ENCODE peak calls at places on chromosome 3, in six cellular contexts. One of them, this sample, is unnamed.
A peak's percentile ranks its signal among the peaks of the same experiment; 100 is the strongest.

GRCh38 chr3:24299236-24299635 is 195.4 kb downstream of the THRB start:
- DNase-seq in endothelial cell: no peak
- DNase-seq in dorsolateral prefrontal cortex: no peak
- DNase-seq in AG04450: no peak
- DNase-seq in foreskin fibroblast: no peak
- DNase-seq in activated CD8-positive, alpha-beta T cell treated with anti-CD3 and anti-CD28 coated beads for 36 hours: no peak
- DNase-seq in this sample: no peak

GRCh38 chr3:11335056-11335608 is 62.9 kb downstream of the ATG7 start:
- DNase-seq in endothelial cell: peak; percentile 38
- DNase-seq in dorsolateral prefrontal cortex: no peak
- DNase-seq in AG04450: peak; percentile 45
- DNase-seq in foreskin fibroblast: peak; percentile 60
- DNase-seq in activated CD8-positive, alpha-beta T cell treated with anti-CD3 and anti-CD28 coated beads for 36 hours: peak; percentile 19
- DNase-seq in this sample: no peak

GRCh38 chr3:116166121-116166520 is 279.2 kb downstream of the LSAMP start:
- DNase-seq in endothelial cell: no peak
- DNase-seq in dorsolateral prefrontal cortex: no peak
- DNase-seq in AG04450: no peak
- DNase-seq in foreskin fibroblast: no peak
- DNase-seq in activated CD8-positive, alpha-beta T cell treated with anti-CD3 and anti-CD28 coated beads for 36 hours: no peak
- DNase-seq in this sample: no peak

GRCh38 chr3:72086051-72086711 is 301.2 kb upstream of the PROK2 start:
- DNase-seq in endothelial cell: no peak
- DNase-seq in dorsolateral prefrontal cortex: no peak
- DNase-seq in AG04450: no peak
- DNase-seq in foreskin fibroblast: peak; percentile 24
- DNase-seq in activated CD8-positive, alpha-beta T cell treated with anti-CD3 and anti-CD28 coated beads for 36 hours: no peak
- DNase-seq in this sample: no peak

GRCh38 chr3:170475091-170475705 is 56.5 kb downstream of the CLDN11 start:
- DNase-seq in endothelial cell: no peak
- DNase-seq in dorsolateral prefrontal cortex: no peak
- DNase-seq in AG04450: peak; percentile 27
- DNase-seq in foreskin fibroblast: no peak
- DNase-seq in activated CD8-positive, alpha-beta T cell treated with anti-CD3 and anti-CD28 coated beads for 36 hours: no peak
- DNase-seq in this sample: no peak

GRCh38 chr3:86867990-86868389 is 123.0 kb downstream of the VGLL3 start:
- DNase-seq in endothelial cell: no peak
- DNase-seq in dorsolateral prefrontal cortex: no peak
- DNase-seq in AG04450: peak; percentile 27
- DNase-seq in foreskin fibroblast: no peak
- DNase-seq in activated CD8-positive, alpha-beta T cell treated with anti-CD3 and anti-CD28 coated beads for 36 hours: no peak
- DNase-seq in this sample: no peak

GRCh38 chr3:187889601-187890404 is 144.5 kb upstream of the BCL6 start:
- DNase-seq in endothelial cell: no peak
- DNase-seq in dorsolateral prefrontal cortex: no peak
- DNase-seq in AG04450: no peak
- DNase-seq in foreskin fibroblast: peak; percentile 20
- DNase-seq in activated CD8-positive, alpha-beta T cell treated with anti-CD3 and anti-CD28 coated beads for 36 hours: no peak
- DNase-seq in this sample: no peak

GRCh38 chr3:169390310-169390731 is 273.2 kb downstream of the MECOM start:
- DNase-seq in endothelial cell: no peak
- DNase-seq in dorsolateral prefrontal cortex: no peak
- DNase-seq in AG04450: no peak
- DNase-seq in foreskin fibroblast: no peak
- DNase-seq in activated CD8-positive, alpha-beta T cell treated with anti-CD3 and anti-CD28 coated beads for 36 hours: no peak
- DNase-seq in this sample: no peak

GRCh38 chr3:29576675-29577074 is 295.8 kb downstream of the RBMS3 start:
- DNase-seq in endothelial cell: no peak
- DNase-seq in dorsolateral prefrontal cortex: no peak
- DNase-seq in AG04450: no peak
- DNase-seq in foreskin fibroblast: no peak
- DNase-seq in activated CD8-positive, alpha-beta T cell treated with anti-CD3 and anti-CD28 coated beads for 36 hours: no peak
- DNase-seq in this sample: no peak

GRCh38 chr3:41836360-41837134 is 125.4 kb downstream of the ULK4 start:
- DNase-seq in endothelial cell: no peak
- DNase-seq in dorsolateral prefrontal cortex: no peak
- DNase-seq in AG04450: no peak
- DNase-seq in foreskin fibroblast: no peak
- DNase-seq in activated CD8-positive, alpha-beta T cell treated with anti-CD3 and anti-CD28 coated beads for 36 hours: no peak
- DNase-seq in this sample: no peak

GRCh38 chr3:64559658-64560057 is 128.1 kb downstream of the ADAMTS9 start:
- DNase-seq in endothelial cell: no peak
- DNase-seq in dorsolateral prefrontal cortex: no peak
- DNase-seq in AG04450: no peak
- DNase-seq in foreskin fibroblast: no peak
- DNase-seq in activated CD8-positive, alpha-beta T cell treated with anti-CD3 and anti-CD28 coated beads for 36 hours: no peak
- DNase-seq in this sample: no peak

GRCh38 chr3:139941580-139941979 is 6.6 kb downstream of the CLSTN2 start:
- DNase-seq in endothelial cell: no peak
- DNase-seq in dorsolateral prefrontal cortex: no peak
- DNase-seq in AG04450: no peak
- DNase-seq in foreskin fibroblast: no peak
- DNase-seq in activated CD8-positive, alpha-beta T cell treated with anti-CD3 and anti-CD28 coated beads for 36 hours: no peak
- DNase-seq in this sample: no peak

GRCh38 chr3:177646749-177647148 is 449.5 kb upstream of the TBL1XR1 start:
- DNase-seq in endothelial cell: no peak
- DNase-seq in dorsolateral prefrontal cortex: no peak
- DNase-seq in AG04450: no peak
- DNase-seq in foreskin fibroblast: no peak
- DNase-seq in activated CD8-positive, alpha-beta T cell treated with anti-CD3 and anti-CD28 coated beads for 36 hours: peak; percentile 61
- DNase-seq in this sample: no peak

GRCh38 chr3:147351301-147351700 is 55.0 kb downstream of the ZIC4 start:
- DNase-seq in endothelial cell: no peak
- DNase-seq in dorsolateral prefrontal cortex: no peak
- DNase-seq in AG04450: no peak
- DNase-seq in foreskin fibroblast: no peak
- DNase-seq in activated CD8-positive, alpha-beta T cell treated with anti-CD3 and anti-CD28 coated beads for 36 hours: no peak
- DNase-seq in this sample: no peak

GRCh38 chr3:28836199-28836598 is 444.7 kb upstream of the RBMS3 start:
- DNase-seq in endothelial cell: no peak
- DNase-seq in dorsolateral prefrontal cortex: no peak
- DNase-seq in AG04450: no peak
- DNase-seq in foreskin fibroblast: no peak
- DNase-seq in activated CD8-positive, alpha-beta T cell treated with anti-CD3 and anti-CD28 coated beads for 36 hours: no peak
- DNase-seq in this sample: no peak

GRCh38 chr3:131526801-131527347 is 24.1 kb upstream of the MRPL3 start:
- DNase-seq in endothelial cell: peak; percentile 26
- DNase-seq in dorsolateral prefrontal cortex: peak; percentile 61
- DNase-seq in AG04450: no peak
- DNase-seq in foreskin fibroblast: peak; percentile 30
- DNase-seq in activated CD8-positive, alpha-beta T cell treated with anti-CD3 and anti-CD28 coated beads for 36 hours: peak; percentile 18
- DNase-seq in this sample: no peak

GRCh38 chr3:159818399-159818798 is 170.2 kb upstream of the IL12A start:
- DNase-seq in endothelial cell: peak; percentile 20
- DNase-seq in dorsolateral prefrontal cortex: peak; percentile 56
- DNase-seq in AG04450: no peak
- DNase-seq in foreskin fibroblast: no peak
- DNase-seq in activated CD8-positive, alpha-beta T cell treated with anti-CD3 and anti-CD28 coated beads for 36 hours: no peak
- DNase-seq in this sample: no peak
- TF ChIP-seq CTCF in endothelial cell: no peak
- TF ChIP-seq CTCF in dorsolateral prefrontal cortex: peak; percentile 44
- TF ChIP-seq CTCF in AG04450: no peak
- TF ChIP-seq CTCF in foreskin fibroblast: no peak
- TF ChIP-seq CTCF in activated CD8-positive, alpha-beta T cell treated with anti-CD3 and anti-CD28 coated beads for 36 hours: no peak
- TF ChIP-seq CTCF in this sample: no peak

DNA sequence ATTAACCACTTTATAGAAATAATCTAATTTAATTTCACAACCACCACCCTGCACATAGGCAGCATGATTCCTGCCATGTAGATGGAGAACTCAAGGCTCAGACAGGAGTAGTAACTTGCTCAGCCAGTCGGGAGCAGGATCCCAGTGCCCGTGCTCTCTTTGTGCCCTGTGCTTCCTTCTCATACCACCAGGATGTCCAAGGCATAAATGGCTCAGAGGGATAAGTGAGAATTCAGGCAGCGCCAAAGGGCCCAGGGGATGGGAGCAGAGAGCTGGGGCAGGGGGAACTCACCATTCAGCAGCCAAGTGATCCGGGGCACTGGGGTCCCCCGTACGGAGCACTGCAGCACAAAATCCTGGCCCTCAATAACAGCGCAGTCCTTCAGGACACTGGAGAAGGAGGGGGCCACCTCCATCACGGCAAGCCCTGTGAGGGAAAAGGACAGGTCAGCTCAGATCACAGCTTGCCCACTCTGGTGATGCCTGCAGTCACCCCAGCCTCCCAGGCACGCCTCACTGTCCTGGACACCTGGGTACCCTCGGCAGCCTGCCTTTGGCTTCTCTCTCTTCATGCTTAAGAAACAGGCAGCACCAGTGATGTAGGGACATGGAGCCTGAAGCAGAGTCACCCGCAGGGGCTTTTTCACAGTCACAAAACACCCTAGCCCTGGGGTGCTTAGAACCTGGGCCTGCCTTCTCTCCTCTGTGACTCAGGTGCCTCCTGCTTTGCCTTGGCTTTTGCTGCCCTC is 141.0 kb upstream of the HACD2 start:
- DNase-seq in endothelial cell: no peak
- DNase-seq in dorsolateral prefrontal cortex: no peak
- DNase-seq in AG04450: no peak
- DNase-seq in foreskin fibroblast: no peak
- DNase-seq in activated CD8-positive, alpha-beta T cell treated with anti-CD3 and anti-CD28 coated beads for 36 hours: no peak
- DNase-seq in this sample: no peak
- TF ChIP-seq CTCF in endothelial cell: peak; percentile 53
- TF ChIP-seq CTCF in dorsolateral prefrontal cortex: no peak
- TF ChIP-seq CTCF in AG04450: peak; percentile 30
- TF ChIP-seq CTCF in foreskin fibroblast: no peak
- TF ChIP-seq CTCF in activated CD8-positive, alpha-beta T cell treated with anti-CD3 and anti-CD28 coated beads for 36 hours: no peak
- TF ChIP-seq CTCF in this sample: no peak

GRCh38 chr3:16122661-16123060 is 51.8 kb upstream of the GALNT15 start:
- DNase-seq in endothelial cell: no peak
- DNase-seq in dorsolateral prefrontal cortex: no peak
- DNase-seq in AG04450: no peak
- DNase-seq in foreskin fibroblast: no peak
- DNase-seq in activated CD8-positive, alpha-beta T cell treated with anti-CD3 and anti-CD28 coated beads for 36 hours: no peak
- DNase-seq in this sample: no peak
- TF ChIP-seq CTCF in endothelial cell: no peak
- TF ChIP-seq CTCF in dorsolateral prefrontal cortex: no peak
- TF ChIP-seq CTCF in AG04450: no peak
- TF ChIP-seq CTCF in foreskin fibroblast: no peak
- TF ChIP-seq CTCF in activated CD8-positive, alpha-beta T cell treated with anti-CD3 and anti-CD28 coated beads for 36 hours: no peak
- TF ChIP-seq CTCF in this sample: no peak

DNA sequence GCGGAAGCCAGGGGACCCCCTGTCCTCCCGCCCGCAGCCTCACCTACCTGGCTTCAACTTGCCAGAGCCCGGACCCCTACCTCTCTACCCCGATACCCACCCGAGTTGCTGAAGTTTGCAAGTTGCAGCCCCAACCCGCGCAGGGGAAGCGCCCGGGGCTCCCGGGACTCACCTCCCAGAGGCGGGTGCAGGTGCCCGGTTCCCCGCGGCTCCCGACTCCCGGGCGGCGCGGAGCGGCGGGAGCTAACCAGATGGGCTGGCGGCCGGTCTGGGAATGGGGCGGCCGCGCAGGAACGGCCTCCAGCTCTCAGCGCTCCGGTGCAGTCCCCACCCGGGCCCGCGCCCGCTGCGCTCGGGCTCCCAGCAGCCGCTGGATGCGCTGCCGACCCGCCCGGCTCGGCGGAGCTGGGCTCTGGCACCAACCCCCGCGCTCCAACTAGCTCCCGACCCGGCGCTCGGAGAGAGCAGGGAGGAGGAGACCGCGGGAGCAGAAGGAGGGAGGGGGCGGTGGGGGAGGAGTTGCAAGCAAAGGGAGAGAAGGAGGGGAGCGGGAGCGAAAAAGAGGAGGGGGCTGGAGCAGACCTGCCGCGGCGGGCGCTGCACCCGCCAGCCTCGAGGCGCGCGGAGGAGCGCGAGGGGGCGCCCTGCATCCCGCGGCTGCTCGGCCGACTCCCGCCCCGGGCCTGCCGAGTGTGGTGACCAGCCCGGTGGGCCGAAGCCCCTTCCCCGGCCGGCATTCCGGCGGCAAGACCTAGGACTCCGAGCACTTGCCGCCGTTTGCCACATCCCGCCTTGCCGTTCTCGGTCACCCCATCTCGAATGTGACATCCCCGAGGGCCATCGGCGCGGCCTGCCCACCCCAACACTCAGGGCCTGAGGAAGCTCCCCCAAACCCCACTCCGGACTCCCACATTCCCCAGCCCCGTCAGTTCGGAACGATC is at the start of gene SEMA5B:
- DNase-seq in endothelial cell: peak; percentile 67
- DNase-seq in dorsolateral prefrontal cortex: peak; percentile 72
- DNase-seq in AG04450: no peak
- DNase-seq in foreskin fibroblast: no peak
- DNase-seq in activated CD8-positive, alpha-beta T cell treated with anti-CD3 and anti-CD28 coated beads for 36 hours: peak; percentile 12
- DNase-seq in this sample: no peak
- TF ChIP-seq CTCF in endothelial cell: peak; percentile 41
- TF ChIP-seq CTCF in dorsolateral prefrontal cortex: peak; percentile 54
- TF ChIP-seq CTCF in AG04450: peak; percentile 4
- TF ChIP-seq CTCF in foreskin fibroblast: no peak
- TF ChIP-seq CTCF in activated CD8-positive, alpha-beta T cell treated with anti-CD3 and anti-CD28 coated beads for 36 hours: no peak
- TF ChIP-seq CTCF in this sample: no peak

GRCh38 chr3:36132214-36132613 is 248.1 kb upstream of the STAC start:
- DNase-seq in endothelial cell: no peak
- DNase-seq in dorsolateral prefrontal cortex: no peak
- DNase-seq in AG04450: no peak
- DNase-seq in foreskin fibroblast: no peak
- DNase-seq in activated CD8-positive, alpha-beta T cell treated with anti-CD3 and anti-CD28 coated beads for 36 hours: no peak
- DNase-seq in this sample: no peak
- TF ChIP-seq CTCF in endothelial cell: peak; percentile 35
- TF ChIP-seq CTCF in dorsolateral prefrontal cortex: no peak
- TF ChIP-seq CTCF in AG04450: no peak
- TF ChIP-seq CTCF in foreskin fibroblast: peak; percentile 2
- TF ChIP-seq CTCF in activated CD8-positive, alpha-beta T cell treated with anti-CD3 and anti-CD28 coated beads for 36 hours: no peak
- TF ChIP-seq CTCF in this sample: no peak

GRCh38 chr3:25904248-25904647 is 114.4 kb downstream of the OXSM start:
- DNase-seq in endothelial cell: peak; percentile 14
- DNase-seq in dorsolateral prefrontal cortex: no peak
- DNase-seq in AG04450: no peak
- DNase-seq in foreskin fibroblast: no peak
- DNase-seq in activated CD8-positive, alpha-beta T cell treated with anti-CD3 and anti-CD28 coated beads for 36 hours: no peak
- DNase-seq in this sample: no peak
- TF ChIP-seq CTCF in endothelial cell: no peak
- TF ChIP-seq CTCF in dorsolateral prefrontal cortex: peak; percentile 19
- TF ChIP-seq CTCF in AG04450: no peak
- TF ChIP-seq CTCF in foreskin fibroblast: no peak
- TF ChIP-seq CTCF in activated CD8-positive, alpha-beta T cell treated with anti-CD3 and anti-CD28 coated beads for 36 hours: no peak
- TF ChIP-seq CTCF in this sample: no peak

GRCh38 chr3:134838599-134838998 is 43.5 kb downstream of the EPHB1 start:
- DNase-seq in endothelial cell: no peak
- DNase-seq in dorsolateral prefrontal cortex: no peak
- DNase-seq in AG04450: no peak
- DNase-seq in foreskin fibroblast: no peak
- DNase-seq in activated CD8-positive, alpha-beta T cell treated with anti-CD3 and anti-CD28 coated beads for 36 hours: peak; percentile 15
- DNase-seq in this sample: no peak
- TF ChIP-seq CTCF in endothelial cell: peak; percentile 78
- TF ChIP-seq CTCF in dorsolateral prefrontal cortex: peak; percentile 21
- TF ChIP-seq CTCF in AG04450: peak; percentile 23
- TF ChIP-seq CTCF in foreskin fibroblast: peak; percentile 23
- TF ChIP-seq CTCF in activated CD8-positive, alpha-beta T cell treated with anti-CD3 and anti-CD28 coated beads for 36 hours: peak; percentile 67
- TF ChIP-seq CTCF in this sample: no peak

DNA sequence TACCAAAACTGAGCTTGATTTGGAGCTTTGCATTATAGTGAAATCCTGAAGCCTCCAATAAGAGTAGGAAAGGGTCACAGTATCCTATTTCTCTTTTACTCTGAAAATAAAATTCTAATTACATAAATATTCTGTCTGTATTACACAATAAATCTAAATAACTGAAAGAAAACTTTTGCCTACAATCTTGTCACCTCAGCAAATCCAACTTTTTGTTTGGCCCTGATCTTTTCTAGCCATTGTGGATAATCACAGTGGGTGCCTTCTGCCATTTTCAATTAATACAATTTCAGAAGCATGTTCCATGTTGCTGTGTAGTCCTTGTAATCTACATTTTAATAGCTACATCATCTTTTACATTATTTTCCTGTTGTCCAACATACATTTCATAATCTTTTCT is 29.4 kb upstream of the TIPARP start:
- DNase-seq in endothelial cell: no peak
- DNase-seq in dorsolateral prefrontal cortex: no peak
- DNase-seq in AG04450: no peak
- DNase-seq in foreskin fibroblast: no peak
- DNase-seq in activated CD8-positive, alpha-beta T cell treated with anti-CD3 and anti-CD28 coated beads for 36 hours: no peak
- DNase-seq in this sample: no peak
- TF ChIP-seq CTCF in endothelial cell: no peak
- TF ChIP-seq CTCF in dorsolateral prefrontal cortex: no peak
- TF ChIP-seq CTCF in AG04450: no peak
- TF ChIP-seq CTCF in foreskin fibroblast: no peak
- TF ChIP-seq CTCF in activated CD8-positive, alpha-beta T cell treated with anti-CD3 and anti-CD28 coated beads for 36 hours: no peak
- TF ChIP-seq CTCF in this sample: no peak